ENCODE peak calls at places on chromosomes 4 and X, in six cellular contexts. D is neural crest cell, P is tibial nerve, Z is stomach, M is nephron progenitor cell, S is HepG2. Q is an unnamed sample.

GRCh38 chrX:117610806-117611205 is 505.8 kb downstream of the KLHL13 start:
- DNase-seq in S (no peak), Z (no peak), M (no peak), D (no peak), P (no peak), Q (no peak)

GRCh38 chr4:144787365-144788263 is 141.7 kb downstream of the HHIP start:
- DNase-seq in D (no peak), Z (no peak), M (no peak), P (no peak), S (peak), Q (no peak)

GRCh38 chr4:134408897-134409296 is 207.3 kb upstream of the PABPC4L start:
- DNase-seq in D (no peak), Z (no peak), M (no peak), S (no peak), P (no peak), Q (no peak)

GRCh38 chr4:1720163-1720983 is 750 bp downstream of the TMEM129 start:
- DNase-seq in Z (peak), M (peak), P (no peak), S (no peak), D (peak), Q (no peak)

GRCh38 chrX:87583679-87584078 is 66.1 kb downstream of the KLHL4 start:
- DNase-seq in D (peak), M (peak), P (no peak), Z (peak), S (peak), Q (no peak)

GRCh38 chr4:139749313-139749712 is 83.7 kb downstream of the MGST2 start:
- DNase-seq in P (no peak), M (no peak), Z (no peak), D (no peak), S (no peak), Q (no peak)

GRCh38 chrX:15050395-15050794 is 177.2 kb downstream of the MOSPD2 start:
- DNase-seq in S (no peak), Z (no peak), P (no peak), M (no peak), D (no peak), Q (no peak)

GRCh38 chr4:114312349-114312748 is 286.3 kb upstream of the UGT8 start:
- DNase-seq in P (no peak), S (no peak), D (no peak), Z (no peak), M (no peak), Q (no peak)

GRCh38 chrX:12949927-12950656 is 24.8 kb upstream of the TMSB4X start:
- DNase-seq in D (no peak), M (no peak), Z (peak), P (peak), S (no peak), Q (no peak)

GRCh38 chr4:78599147-78599546 is 47.6 kb downstream of the ANXA3 start:
- DNase-seq in P (no peak), D (no peak), M (no peak), S (no peak), Z (no peak), Q (no peak)

GRCh38 chrX:13487731-13488505 is 81.5 kb upstream of the EGFL6 start:
- DNase-seq in D (peak), P (peak), M (peak), S (peak), Z (peak), Q (no peak)

GRCh38 chrX:123876177-123876576 is 16.3 kb downstream of the XIAP start:
- DNase-seq in S (no peak), P (no peak), D (no peak), M (no peak), Z (no peak), Q (no peak)

GRCh38 chr4:174933083-174933482 is 14.9 kb downstream of the ADAM29 start:
- DNase-seq in D (no peak), M (no peak), S (no peak), P (no peak), Z (no peak), Q (no peak)

GRCh38 chr4:38308728-38309315 is 348.6 kb downstream of the PTTG2 start:
- DNase-seq in P (no peak), S (no peak), M (no peak), D (no peak), Z (no peak), Q (no peak)

GRCh38 chr4:119629142-119629471 is 503 bp upstream of the PDE5A start:
- DNase-seq in D (no peak), P (no peak), M (no peak), Z (no peak), S (no peak), Q (no peak)

GRCh38 chr4:56505269-56506109 is at the start of gene ARL9:
- DNase-seq in M (peak), Z (peak), D (peak), P (peak), S (no peak), Q (no peak)

GRCh38 chr4:145755802-145756201 is 75.9 kb downstream of the C4orf51 start:
- DNase-seq in P (no peak), D (no peak), Z (no peak), S (no peak), M (no peak), Q (no peak)

GRCh38 chr4:177632481-177632880 is 190.2 kb upstream of the AGA start:
- DNase-seq in M (no peak), Z (no peak), S (no peak), D (no peak), P (no peak), Q (no peak)

GRCh38 chrX:108304210-108304609 is 134.0 kb downstream of the COL4A6 start:
- DNase-seq in P (no peak), S (no peak), M (no peak), Z (no peak), D (no peak), Q (no peak)

GRCh38 chrX:20595928-20596550 is 329.3 kb upstream of the RPS6KA3 start:
- DNase-seq in M (no peak), D (no peak), S (no peak), Z (no peak), P (no peak), Q (no peak)

GRCh38 chr4:74583757-74584156 is 138.8 kb downstream of the AREG start:
- DNase-seq in Z (no peak), P (no peak), S (peak), D (no peak), M (no peak), Q (no peak)

GRCh38 chr4:148015058-148015457 is 283.2 kb downstream of the ARHGAP10 start:
- DNase-seq in Z (no peak), P (no peak), S (no peak), M (no peak), D (no peak), Q (no peak)

GRCh38 chr4:77697860-77698599 is 92.4 kb downstream of the CXCL13 start:
- DNase-seq in S (peak), D (no peak), Z (peak), M (peak), P (no peak), Q (no peak)

GRCh38 chrX:64894454-64895038 is 81.7 kb downstream of the ZC4H2 start:
- DNase-seq in D (peak), M (peak), S (peak), P (no peak), Z (peak), Q (no peak)

GRCh38 chr4:73619351-73619750 is 885 bp downstream of the RASSF6 start:
- DNase-seq in D (no peak), P (no peak), M (no peak), Z (no peak), S (no peak), Q (no peak)

GRCh38 chrX:134377537-134377936 is 82.4 kb upstream of the HPRT1 start:
- DNase-seq in S (peak), Z (no peak), M (peak), D (no peak), P (no peak), Q (no peak)
- TF ChIP-seq CTCF in S (peak), Z (peak), M (no peak), D (peak), P (no peak), Q (peak)

DNA sequence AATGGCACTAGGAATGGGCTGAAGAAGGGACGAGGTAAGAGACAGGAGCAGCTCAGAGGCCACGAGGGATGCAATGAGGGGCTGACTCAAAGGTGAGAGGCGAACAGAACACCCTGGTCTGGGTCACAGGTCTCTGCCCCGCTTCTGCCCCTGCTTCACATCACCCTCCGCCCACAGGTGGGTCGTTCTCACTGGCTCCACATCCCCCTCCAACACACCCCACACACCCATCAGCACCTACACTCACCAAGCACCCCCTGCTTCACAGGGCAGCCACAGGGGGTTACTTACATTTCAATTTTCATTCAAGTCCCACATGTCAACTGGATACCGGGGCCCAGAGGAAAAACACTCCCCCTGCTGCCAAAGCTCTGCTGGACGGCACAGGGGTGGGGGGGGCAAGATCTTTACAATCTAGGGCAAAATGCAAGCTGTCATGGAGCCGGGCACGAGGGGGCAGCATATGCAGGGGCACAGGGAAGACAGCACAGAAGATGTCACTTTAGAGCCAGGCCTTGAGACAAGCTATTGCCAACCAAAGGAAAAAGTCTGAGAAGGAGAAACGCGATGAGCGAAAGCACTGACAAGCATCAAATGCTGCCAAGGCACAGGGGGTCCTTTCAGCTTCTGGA is 94.1 kb downstream of the AFAP1 start:
- DNase-seq in P (no peak), M (no peak), D (no peak), Z (no peak), S (peak), Q (no peak)
- TF ChIP-seq CTCF in P (no peak), M (no peak), D (no peak), Z (no peak), S (peak), Q (no peak)

GRCh38 chr4:106647451-106647850 is 278.9 kb upstream of the GIMD1 start:
- DNase-seq in M (no peak), S (no peak), P (no peak), D (no peak), Z (no peak), Q (no peak)

GRCh38 chr4:106652095-106652494 is 283.5 kb upstream of the GIMD1 start:
- DNase-seq in S (no peak), P (no peak), Z (no peak), D (no peak), M (no peak), Q (no peak)

DNA sequence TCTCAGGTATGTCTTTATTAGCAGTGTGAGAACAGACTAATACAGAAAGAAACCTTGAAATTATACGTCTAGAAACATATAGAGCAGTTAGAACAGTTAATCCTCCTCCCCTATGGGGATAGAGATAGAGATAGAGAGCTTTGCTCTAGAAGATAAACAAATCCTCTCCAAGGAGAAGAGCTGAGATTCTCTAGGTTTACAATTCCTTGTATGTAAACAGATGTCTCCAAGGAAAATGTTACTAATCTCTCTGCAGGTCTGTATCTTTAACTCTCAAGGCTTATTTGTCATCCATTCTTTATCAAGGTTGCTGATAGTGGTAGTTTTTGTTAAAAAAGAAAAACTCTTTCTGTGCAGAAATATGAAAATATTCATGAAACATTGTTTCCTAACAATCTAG is 282.1 kb upstream of the GIMD1 start:
- DNase-seq in D (no peak), M (no peak), S (no peak), P (no peak), Z (no peak), Q (no peak)
- TF ChIP-seq CTCF in D (no peak), M (no peak), S (no peak), P (no peak), Z (no peak), Q (no peak)

GRCh38 chr4:86898562-86898961 is 6.3 kb upstream of the C4orf36 start:
- DNase-seq in D (no peak), S (no peak), P (no peak), Z (no peak), M (no peak), Q (no peak)
- TF ChIP-seq CTCF in D (peak), S (peak), P (no peak), Z (no peak), M (no peak), Q (peak)

GRCh38 chr4:159191989-159192388 is 89.1 kb downstream of the RAPGEF2 start:
- DNase-seq in Z (no peak), P (no peak), S (peak), D (no peak), M (no peak), Q (no peak)
- TF ChIP-seq CTCF in Z (peak), P (no peak), S (peak), D (peak), M (peak), Q (peak)

GRCh38 chr4:4260185-4260751 is 12.2 kb upstream of the TMEM128 start:
- DNase-seq in Z (no peak), S (peak), D (no peak), M (no peak), P (no peak), Q (no peak)
- TF ChIP-seq CTCF in Z (peak), S (peak), D (peak), M (no peak), P (peak), Q (peak)

Q was measured in type B pancreatic cell.